ENCODE peak calls at places on chromosomes 1 and 21, in nine cellular contexts. Q, H, G, F, Z, P, S, C and B are unnamed samples.

GRCh38 chr21:42786884-42787283 is 92.5 kb downstream of the WDR4 start:
- DNase-seq in C (no peak), Z (no peak), P (no peak), F (no peak), G (no peak), H (no peak), Q (no peak), S (no peak), B (no peak)

GRCh38 chr1:164604541-164604940 is 45.6 kb downstream of the PBX1 start:
- DNase-seq in P (peak; percentile 63), S (no peak), C (no peak), F (no peak), H (no peak), Q (no peak), G (no peak), Z (no peak), B (no peak)

GRCh38 chr21:37751268-37751975 is 164.8 kb downstream of the KCNJ6 start:
- DNase-seq in Q (no peak), S (no peak), Z (no peak), F (no peak), H (peak; percentile 31), G (no peak), C (no peak), P (peak; percentile 8), B (no peak)

GRCh38 chr1:52142220-52143153 is 598 bp downstream of the ZFYVE9 start:
- DNase-seq in F (no peak), P (peak; percentile 85), G (peak; percentile 46), S (peak; percentile 17), H (peak; percentile 80), Q (peak; percentile 74), C (no peak), Z (peak; percentile 17), B (peak; percentile 38)

GRCh38 chr1:10400013-10400412 is 1.1 kb downstream of the PGD start:
- DNase-seq in P (no peak), S (no peak), H (no peak), F (no peak), C (no peak), Q (no peak), G (no peak), Z (no peak), B (no peak)

GRCh38 chr1:245060684-245061374 is 94.0 kb upstream of the KIF26B start:
- DNase-seq in Z (no peak), S (no peak), F (no peak), C (peak; percentile 16), G (no peak), H (no peak), Q (no peak), P (no peak), B (no peak)

GRCh38 chr1:43931711-43932660 is 1.6 kb upstream of the ARTN start:
- DNase-seq in F (no peak), C (no peak), Q (no peak), H (no peak), Z (no peak), P (no peak), S (no peak), G (no peak), B (no peak)

GRCh38 chr1:118963456-118964430 is 24.4 kb downstream of the TBX15 start:
- DNase-seq in H (peak; percentile 67), S (no peak), C (peak; percentile 78), Z (no peak), F (no peak), G (no peak), Q (no peak), P (peak; percentile 97), B (no peak)

GRCh38 chr1:19460535-19461351 is 24.6 kb downstream of the CAPZB start:
- DNase-seq in S (no peak), Q (no peak), G (no peak), C (no peak), P (no peak), F (no peak), H (no peak), Z (no peak), B (no peak)

GRCh38 chr1:167927075-167927754 is 9.3 kb upstream of the DCAF6 start:
- DNase-seq in S (no peak), H (no peak), Q (no peak), P (no peak), C (no peak), G (no peak), F (no peak), Z (no peak), B (no peak)

GRCh38 chr1:244180256-244180655 is 129.2 kb downstream of the ZBTB18 start:
- DNase-seq in H (no peak), G (no peak), Z (no peak), S (no peak), Q (no peak), F (no peak), P (no peak), C (no peak), B (no peak)

GRCh38 chr1:6612641-6613360 is 730 bp upstream of the PHF13 start:
- DNase-seq in C (no peak), H (peak; percentile 88), S (no peak), P (peak; percentile 83), Q (peak; percentile 68), Z (peak; percentile 78), F (no peak), G (peak; percentile 28), B (peak; percentile 36)

GRCh38 chr1:178119623-178120022 is 25.7 kb downstream of the RASAL2 start:
- DNase-seq in H (no peak), S (no peak), P (no peak), Q (no peak), F (no peak), C (no peak), Z (no peak), G (peak; percentile 86), B (no peak)

GRCh38 chr1:226444901-226445300 is 37.0 kb upstream of the PARP1 start:
- DNase-seq in H (no peak), C (no peak), F (no peak), Z (no peak), S (no peak), P (no peak), G (no peak), Q (peak; percentile 68), B (no peak)

GRCh38 chr1:202852163-202852904 is 36.6 kb downstream of the RABIF start:
- DNase-seq in Q (peak; percentile 60), P (peak; percentile 48), F (no peak), G (peak; percentile 78), C (peak; percentile 15), H (peak; percentile 50), Z (peak; percentile 24), S (no peak), B (peak; percentile 67)

GRCh38 chr21:17730782-17731181 is 88.4 kb downstream of the C21orf91 start:
- DNase-seq in F (no peak), Z (no peak), H (peak; percentile 26), P (peak; percentile 8), G (peak; percentile 71), Q (no peak), C (peak; percentile 16), S (no peak), B (no peak)

GRCh38 chr1:247110627-247111258 is 6.6 kb upstream of the ZNF669 start:
- DNase-seq in Z (no peak), H (no peak), F (no peak), S (no peak), G (no peak), Q (peak; percentile 59), P (peak; percentile 62), C (no peak), B (no peak)

GRCh38 chr21:44857127-44857892 is 16.2 kb downstream of the PTTG1IP start:
- DNase-seq in Z (no peak), P (no peak), Q (no peak), H (no peak), G (no peak), C (no peak), F (no peak), S (no peak), B (no peak)